ENCODE peak calls at places on chromosome 7, in eight cellular contexts. E is body of pancreas, Q is transverse colon, C is H1, Z is tibial nerve, F is IMR-90, B is prostate gland, M is spleen. T is an unnamed sample.
A peak's percentile ranks its signal among the peaks of the same experiment; 100 is the strongest.

GRCh38 chr7:34155225-34155908 is 250.0 kb downstream of the BMPER start:
- DNase-seq in E (no peak), Q (no peak), C (no peak), Z (no peak), F (peak; percentile 96), B (no peak), M (no peak), T (no peak)

GRCh38 chr7:46285856-46286255 is 364.8 kb upstream of the IGFBP3 start:
- DNase-seq in E (no peak), Q (no peak), C (no peak), Z (no peak), F (peak; percentile 30), B (no peak), M (no peak), T (no peak)

GRCh38 chr7:537911-538634 is 18.4 kb upstream of the PDGFA start:
- DNase-seq in E (peak; percentile 92), Q (peak; percentile 93), C (no peak), Z (no peak), F (peak; percentile 89), B (no peak), M (peak; percentile 89), T (peak; percentile 71)

GRCh38 chr7:37524807-37525206 is 76.1 kb upstream of the ELMO1 start:
- DNase-seq in E (no peak), Q (no peak), C (no peak), Z (no peak), F (no peak), B (peak; percentile 27), M (no peak), T (no peak)

GRCh38 chr7:28815928-28816373 is 142.2 kb downstream of the TRIL start:
- DNase-seq in E (no peak), Q (no peak), C (no peak), Z (no peak), F (no peak), B (no peak), M (no peak), T (no peak)

GRCh38 chr7:159096736-159097581 is 47.7 kb downstream of the VIPR2 start:
- DNase-seq in E (peak; percentile 5), Q (peak; percentile 6), C (peak; percentile 35), Z (no peak), F (no peak), B (no peak), M (peak; percentile 65), T (peak; percentile 88)

GRCh38 chr7:71173955-71174354 is 42.0 kb downstream of the GALNT17 start:
- DNase-seq in E (peak; percentile 16), Q (no peak), C (no peak), Z (no peak), F (no peak), B (peak; percentile 12), M (no peak), T (peak; percentile 67)

GRCh38 chr7:44966731-44967538 is 11.9 kb downstream of the MYO1G start:
- DNase-seq in E (no peak), Q (no peak), C (no peak), Z (no peak), F (no peak), B (no peak), M (no peak), T (no peak)

GRCh38 chr7:36119005-36119711 is 33.9 kb upstream of the EEPD1 start:
- DNase-seq in E (peak; percentile 41), Q (peak; percentile 56), C (no peak), Z (no peak), F (peak; percentile 98), B (peak; percentile 58), M (no peak), T (no peak)

GRCh38 chr7:71613316-71613715 is 481.4 kb downstream of the GALNT17 start:
- DNase-seq in E (no peak), Q (no peak), C (no peak), Z (no peak), F (no peak), B (no peak), M (no peak), T (no peak)

GRCh38 chr7:90334193-90334843 is 12.2 kb upstream of the GTPBP10 start:
- DNase-seq in E (no peak), Q (no peak), C (no peak), Z (no peak), F (no peak), B (no peak), M (no peak), T (no peak)

GRCh38 chr7:90337106-90337505 is 9.4 kb upstream of the GTPBP10 start:
- DNase-seq in E (no peak), Q (no peak), C (no peak), Z (no peak), F (no peak), B (no peak), M (no peak), T (no peak)
- TF ChIP-seq POLR2A in E (no peak), Q (no peak), C (no peak), Z (no peak), F (no peak), B (no peak), M (no peak), T (no peak)

GRCh38 chr7:2758673-2759603 is 70.9 kb downstream of the AMZ1 start:
- DNase-seq in E (no peak), Q (no peak), C (peak; percentile 39), Z (no peak), F (no peak), B (no peak), M (no peak), T (no peak)

GRCh38 chr7:2754912-2755311 is 66.9 kb downstream of the AMZ1 start:
- DNase-seq in E (no peak), Q (no peak), C (peak; percentile 28), Z (no peak), F (no peak), B (no peak), M (no peak), T (no peak)

GRCh38 chr7:2757904-2758672 is 70.1 kb downstream of the AMZ1 start:
- DNase-seq in E (no peak), Q (peak; percentile 44), C (no peak), Z (no peak), F (peak; percentile 99), B (peak; percentile 43), M (no peak), T (peak; percentile 52)

GRCh38 chr7:2759736-2760097 is 71.7 kb downstream of the AMZ1 start:
- DNase-seq in E (no peak), Q (no peak), C (no peak), Z (no peak), F (no peak), B (no peak), M (no peak), T (no peak)

GRCh38 chr7:2757361-2757903 is 69.4 kb downstream of the AMZ1 start:
- DNase-seq in E (peak; percentile 39), Q (peak; percentile 38), C (peak; percentile 30), Z (no peak), F (no peak), B (peak; percentile 72), M (no peak), T (peak; percentile 64)
- H3K4me3 ChIP-seq in E (no peak overlapping the region), Q (no peak overlapping the region), C (no peak overlapping the region), Z (no peak overlapping the region), F (no peak overlapping the region), B (no peak overlapping the region), M (no peak overlapping the region), T (no peak overlapping the region)

DNA sequence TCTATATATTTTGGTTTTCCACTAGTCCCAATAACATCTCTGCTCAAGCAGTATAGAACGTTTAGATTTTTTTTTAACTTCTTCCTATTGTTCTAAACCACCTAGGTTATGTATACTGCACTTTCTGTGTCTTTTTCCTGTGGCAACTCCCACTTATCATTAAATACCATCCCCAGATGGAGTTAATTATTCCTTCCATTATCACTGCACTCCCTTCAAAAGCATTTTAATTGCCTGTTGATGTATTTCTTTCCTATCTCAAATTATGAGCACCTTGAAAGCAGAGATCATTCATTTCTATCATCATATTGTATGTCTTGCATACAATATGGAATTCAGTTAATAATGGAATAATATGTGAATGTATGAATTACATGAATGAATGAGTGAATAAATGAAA is 148.0 kb downstream of the HGF start:
- DNase-seq in E (no peak), Q (no peak), C (no peak), Z (no peak), F (no peak), B (no peak), M (no peak), T (no peak)
- TF ChIP-seq POLR2A in E (no peak), Q (no peak), C (no peak), Z (no peak), F (no peak), B (no peak), M (no peak), T (no peak)

DNA sequence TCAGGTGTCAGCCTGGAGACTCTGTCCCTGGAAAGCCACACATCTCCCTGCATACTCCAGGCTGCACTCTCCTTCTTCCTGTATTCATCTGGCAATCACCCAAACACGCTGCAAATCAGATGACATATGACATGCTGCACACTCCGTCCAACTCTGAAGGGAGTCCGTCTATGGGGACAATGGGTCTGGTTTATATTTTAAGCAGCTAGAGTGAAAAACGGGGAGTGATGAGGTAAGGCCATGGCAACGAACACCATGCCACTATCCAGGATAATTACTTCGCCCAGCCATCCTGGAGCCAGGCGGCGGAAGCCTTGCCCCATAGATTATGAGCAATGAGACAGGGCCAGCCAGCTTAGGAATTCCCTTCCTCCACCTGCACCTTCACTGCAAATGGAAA is 140.1 kb downstream of the PLXNA4 start:
- DNase-seq in E (no peak), Q (no peak), C (no peak), Z (no peak), F (no peak), B (no peak), M (peak; percentile 40), T (peak; percentile 66)
- H3K4me3 ChIP-seq in E (no peak overlapping the region), Q (no peak overlapping the region), C (no peak overlapping the region), Z (no peak overlapping the region), F (no peak overlapping the region), B (no peak overlapping the region), M (no peak overlapping the region), T (no peak overlapping the region)

GRCh38 chr7:106538638-106539037 is 122.3 kb downstream of the CCDC71L start:
- DNase-seq in E (no peak), Q (no peak), C (no peak), Z (no peak), F (peak; percentile 13), B (no peak), M (no peak), T (no peak)
- TF ChIP-seq POLR2A in E (no peak), Q (no peak), C (no peak), Z (no peak), F (no peak), B (no peak), M (no peak), T (no peak)